ENCODE peak calls at places on chromosomes 13 and 19, in seven cellular contexts. I is T-helper 2 cell treated with Interferon-gamma antibody and Interleukin-4, amounts not matched to agents 5 μg/mL and 100 μg/mL, for 36 hours; H is left ventricle myocardium inferior; F is dermis blood vessel endothelial cell; K is CD4-positive, alpha-beta T cell; S is coronary artery; E is GM13976. Q is an unnamed sample.

GRCh38 chr13:26961890-26962615 is 201.5 kb upstream of the GPR12 start:
- DNase-seq in I (no peak), H (no peak), F (no peak), K (no peak), S (no peak), E (no peak), Q (no peak)

GRCh38 chr13:31538067-31539042 is 201.0 kb upstream of the RXFP2 start:
- DNase-seq in I (no peak), H (no peak), F (peak; percentile 68), K (no peak), S (no peak), E (no peak), Q (no peak)

GRCh38 chr13:111282997-111283396 is 37.4 kb upstream of the TEX29 start:
- DNase-seq in I (no peak), H (no peak), F (no peak), K (no peak), S (no peak), E (no peak), Q (no peak)

GRCh38 chr13:102191951-102192461 is 209.8 kb downstream of the FGF14 start:
- DNase-seq in I (no peak), H (no peak), F (no peak), K (no peak), S (no peak), E (no peak), Q (no peak)

GRCh38 chr19:33348301-33349010 is 25.1 kb upstream of the CEBPG start:
- DNase-seq in I (no peak), H (no peak), F (no peak), K (no peak), S (no peak), E (no peak), Q (no peak)

GRCh38 chr13:99421758-99422555 is 79.3 kb upstream of the TM9SF2 start:
- DNase-seq in I (no peak), H (no peak), F (no peak), K (no peak), S (no peak), E (no peak), Q (no peak)

GRCh38 chr19:17089238-17089637 is 13.7 kb downstream of the MYO9B start:
- DNase-seq in I (no peak), H (no peak), F (no peak), K (no peak), S (no peak), E (no peak), Q (no peak)

GRCh38 chr13:86870388-86870966 is 800.7 kb upstream of the SLITRK5 start:
- DNase-seq in I (no peak), H (no peak), F (peak; percentile 11), K (no peak), S (no peak), E (no peak), Q (no peak)

GRCh38 chr19:1252221-1252817 is 3.9 kb downstream of the MIDN start:
- DNase-seq in I (peak; percentile 68), H (peak; percentile 90), F (peak; percentile 86), K (no peak), S (peak; percentile 98), E (no peak), Q (no peak)

GRCh38 chr13:59261928-59262488 is 901.7 kb downstream of the DIAPH3 start:
- DNase-seq in I (no peak), H (no peak), F (peak; percentile 6), K (no peak), S (no peak), E (no peak), Q (no peak)

GRCh38 chr13:109699628-109700071 is 86.7 kb downstream of the IRS2 start:
- DNase-seq in I (no peak), H (no peak), F (no peak), K (no peak), S (no peak), E (no peak), Q (no peak)

GRCh38 chr19:4570423-4570822 is 10.9 kb upstream of the SEMA6B start:
- DNase-seq in I (no peak), H (no peak), F (no peak), K (no peak), S (no peak), E (no peak), Q (no peak)

GRCh38 chr19:17264641-17264979 is at the start of gene USHBP1:
- DNase-seq in I (no peak), H (peak; percentile 52), F (peak; percentile 91), K (no peak), S (no peak), E (no peak), Q (no peak)